ENCODE peak calls at places on chromosomes 5 and 9, in nine cellular contexts. O is right lobe of liver; P is Panc1; G is lung; R is body of pancreas; L is upper lobe of left lung; M is CD8-positive, alpha-beta T cell; Q is heart left ventricle; H is naive thymus-derived CD4-positive, alpha-beta T cell. E is an unnamed sample. For H3K4me1, the result is how much of the 10 kb centered on the place peaks cover.

GRCh38 chr5:60503771-60504170 is 196.2 kb downstream of the DEPDC1B start:
- ATAC-seq in O (no peak), P (no peak), G (no peak), R (no peak), L (no peak), M (no peak), Q (no peak), H (no peak), E (no peak)

GRCh38 chr9:91567642-91568274 is 144.1 kb upstream of the NFIL3 start:
- ATAC-seq in O (peak), P (no peak), G (no peak), R (no peak), L (no peak), M (no peak), Q (no peak), H (no peak), E (no peak)

GRCh38 chr5:80268916-80269315 is 13.1 kb upstream of the SERINC5 start:
- ATAC-seq in O (no peak), P (no peak), G (no peak), R (no peak), L (no peak), M (peak), Q (no peak), H (peak), E (no peak)

GRCh38 chr9:136577941-136578619 is 32.2 kb upstream of the NOTCH1 start:
- ATAC-seq in O (no peak), P (peak), G (no peak), R (no peak), L (no peak), M (no peak), Q (no peak), H (peak), E (no peak)

GRCh38 chr5:10499776-10500175 is 58.1 kb downstream of the ROPN1L start:
- ATAC-seq in O (no peak), P (no peak), G (no peak), R (no peak), L (no peak), M (no peak), Q (no peak), H (no peak), E (no peak)

GRCh38 chr9:12708562-12709298 is 15.5 kb downstream of the TYRP1 start:
- ATAC-seq in O (peak), P (no peak), G (no peak), R (no peak), L (no peak), M (no peak), Q (no peak), H (no peak), E (no peak)

GRCh38 chr9:72128526-72128925 is 20.7 kb upstream of the GDA start:
- ATAC-seq in O (no peak), P (no peak), G (no peak), R (no peak), L (no peak), M (no peak), Q (no peak), H (no peak), E (no peak)

GRCh38 chr9:129146441-129146933 is 31.6 kb downstream of the IER5L start:
- ATAC-seq in O (no peak), P (no peak), G (no peak), R (no peak), L (peak), M (no peak), Q (no peak), H (no peak), E (peak)

GRCh38 chr5:137566118-137566541 is 67.0 kb upstream of the SPOCK1 start:
- ATAC-seq in O (no peak), P (no peak), G (no peak), R (peak), L (no peak), M (no peak), Q (no peak), H (no peak), E (no peak)

GRCh38 chr5:132363431-132364112 is 5.9 kb upstream of the SLC22A5 start:
- ATAC-seq in O (peak), P (peak), G (no peak), R (no peak), L (peak), M (no peak), Q (peak), H (no peak), E (peak)

GRCh38 chr5:40823459-40823858 is 11.6 kb downstream of the RPL37 start:
- ATAC-seq in O (peak), P (peak), G (no peak), R (no peak), L (no peak), M (no peak), Q (no peak), H (peak), E (no peak)

GRCh38 chr5:125377151-125377550 is 630.7 kb upstream of the ZNF608 start:
- ATAC-seq in O (no peak), P (no peak), G (no peak), R (no peak), L (no peak), M (no peak), Q (no peak), H (no peak), E (no peak)

GRCh38 chr9:95574176-95574575 is 57.4 kb upstream of the PTCH1 start:
- ATAC-seq in O (no peak), P (no peak), G (no peak), R (no peak), L (no peak), M (no peak), Q (no peak), H (no peak), E (no peak)

GRCh38 chr5:98109561-98110006 is 663.9 kb upstream of the RGMB start:
- ATAC-seq in O (no peak), P (no peak), G (no peak), R (no peak), L (peak), M (no peak), Q (no peak), H (no peak), E (no peak)

GRCh38 chr5:150346592-150346991 is 10.9 kb upstream of the TCOF1 start:
- ATAC-seq in O (no peak), P (no peak), G (no peak), R (no peak), L (no peak), M (no peak), Q (no peak), H (no peak), E (no peak)

GRCh38 chr9:28212979-28213378 is 639.7 kb upstream of the C9orf72 start:
- ATAC-seq in O (peak), P (peak), G (peak), R (no peak), L (peak), M (no peak), Q (no peak), H (no peak), E (peak)

GRCh38 chr5:15791274-15791673 is 291.3 kb downstream of the FBXL7 start:
- ATAC-seq in O (no peak), P (no peak), G (no peak), R (no peak), L (no peak), M (no peak), Q (no peak), H (no peak), E (no peak)

GRCh38 chr5:136311999-136312398 is 53.3 kb downstream of the TRPC7 start:
- ATAC-seq in O (no peak), P (no peak), G (no peak), R (no peak), L (no peak), M (no peak), Q (no peak), H (no peak), E (no peak)

GRCh38 chr5:94481059-94481458 is 137.3 kb downstream of the KIAA0825 start:
- ATAC-seq in O (no peak), P (no peak), G (no peak), R (no peak), L (no peak), M (no peak), Q (no peak), H (no peak), E (no peak)

GRCh38 chr5:35230043-35230611 is at the start of gene PRLR:
- ATAC-seq in O (peak), P (peak), G (peak), R (peak), L (peak), M (no peak), Q (peak), H (peak), E (peak)

GRCh38 chr9:135123735-135124134 is 36.3 kb downstream of the OLFM1 start:
- ATAC-seq in O (no peak), P (no peak), G (no peak), R (peak), L (no peak), M (no peak), Q (peak), H (no peak), E (peak)

GRCh38 chr5:166111021-166111420 is 2180.4 kb upstream of the WWC1 start:
- ATAC-seq in O (no peak), P (no peak), G (no peak), R (no peak), L (no peak), M (no peak), Q (no peak), H (no peak), E (no peak)

GRCh38 chr9:81292056-81292805 is 397.1 kb downstream of the TLE1 start:
- ATAC-seq in O (no peak), P (no peak), G (no peak), R (no peak), L (no peak), M (no peak), Q (no peak), H (no peak), E (no peak)

GRCh38 chr9:7534211-7534935 is 265.2 kb downstream of the DMAC1 start:
- ATAC-seq in O (no peak), P (no peak), G (no peak), R (no peak), L (no peak), M (no peak), Q (no peak), H (no peak), E (no peak)

GRCh38 chr9:131399972-131400371 is 6.1 kb downstream of the PRRC2B start:
- ATAC-seq in O (no peak), P (no peak), G (no peak), R (no peak), L (no peak), M (no peak), Q (no peak), H (no peak), E (no peak)

GRCh38 chr9:131396626-131397025 is 2.7 kb downstream of the PRRC2B start:
- ATAC-seq in O (no peak), P (no peak), G (no peak), R (no peak), L (no peak), M (no peak), Q (no peak), H (no peak), E (no peak)

GRCh38 chr9:131395745-131396479 is 2.0 kb downstream of the PRRC2B start:
- ATAC-seq in O (no peak), P (no peak), G (no peak), R (no peak), L (no peak), M (no peak), Q (no peak), H (no peak), E (no peak)

GRCh38 chr9:131397100-131397790 is 3.4 kb downstream of the PRRC2B start:
- ATAC-seq in O (no peak), P (no peak), G (no peak), R (no peak), L (no peak), M (no peak), Q (no peak), H (no peak), E (no peak)

DNA sequence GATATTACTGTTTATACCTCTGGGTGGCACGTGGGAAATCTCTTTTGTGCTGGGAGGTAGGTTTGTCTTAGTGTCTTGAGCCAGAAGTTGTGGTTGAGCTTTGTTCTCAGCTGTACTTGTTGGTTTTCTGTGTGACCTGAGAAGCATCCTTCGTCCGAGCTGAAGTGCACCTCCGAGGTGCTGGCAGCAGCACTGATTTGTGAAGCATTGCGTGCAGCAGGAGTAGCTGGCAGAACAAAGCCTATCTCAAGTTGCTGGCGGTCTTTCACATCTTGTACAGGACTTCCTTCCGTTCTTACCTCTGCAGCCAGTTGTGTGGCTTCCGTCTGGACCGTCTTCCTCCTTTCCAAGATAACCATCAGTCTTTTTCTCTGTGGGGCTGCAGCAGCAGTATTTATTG is 4.3 kb downstream of the PRRC2B start:
- ATAC-seq in O (no peak), P (no peak), G (no peak), R (no peak), L (no peak), M (peak), Q (no peak), H (peak), E (no peak)
- H3K4me1 ChIP-seq in O (half or more), P (under half), G (under half), R (half or more), L (half or more), M (half or more), Q (half or more), H (half or more), E (under half)

DNA sequence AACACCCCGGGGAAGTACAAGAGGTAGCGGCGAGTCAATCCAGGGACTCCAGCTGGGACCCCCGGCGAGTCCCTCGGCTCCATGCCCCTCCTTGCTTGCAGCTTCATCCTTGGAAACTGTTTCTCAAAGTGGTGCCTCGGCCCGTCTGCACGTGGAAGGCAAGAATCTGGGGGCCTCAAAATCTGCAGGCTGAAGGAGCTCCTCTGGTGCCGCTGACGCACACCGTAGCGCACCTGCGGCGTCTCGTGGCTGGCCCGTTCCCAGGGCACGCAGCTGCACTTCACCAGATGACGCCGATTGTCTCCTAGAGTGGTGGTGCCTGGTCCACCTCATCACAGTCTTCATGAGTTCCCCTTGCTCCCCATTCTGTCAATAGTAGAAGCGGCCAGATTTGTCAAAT is 38.5 kb downstream of the GTF3C4 start:
- ATAC-seq in O (no peak), P (no peak), G (no peak), R (no peak), L (no peak), M (no peak), Q (no peak), H (no peak), E (no peak)
- H3K4me1 ChIP-seq in O (under half), P (under half), G (under half), R (under half), L (under half), M (under half), Q (under half), H (under half), E (under half)

DNA sequence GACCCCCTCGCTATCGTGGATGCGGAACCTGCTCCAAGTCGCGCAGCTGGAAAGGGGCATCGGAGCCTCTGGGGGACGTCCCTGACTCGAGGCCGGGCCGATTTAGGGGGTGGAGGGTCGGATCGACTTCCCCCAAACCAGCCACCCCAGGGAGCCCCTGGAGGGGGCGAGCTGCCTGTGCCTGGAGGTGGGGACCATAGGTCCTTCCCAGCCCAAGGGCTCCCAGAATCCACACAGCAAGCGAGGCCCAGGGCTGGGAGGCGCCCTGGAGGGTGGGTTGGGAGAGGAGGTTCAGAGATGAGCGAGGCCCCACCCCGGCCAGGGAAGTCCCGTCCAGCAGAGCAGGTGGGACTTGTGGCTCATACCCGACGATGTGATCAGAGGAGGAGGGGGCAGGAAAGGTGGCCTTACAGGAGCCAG is 147.6 kb downstream of the GAPVD1 start:
- ATAC-seq in O (no peak), P (peak), G (no peak), R (no peak), L (no peak), M (no peak), Q (no peak), H (no peak), E (no peak)
- H3K4me1 ChIP-seq in O (under half), P (under half), G (under half), R (under half), L (under half), M (under half), Q (under half), H (under half), E (under half)

GRCh38 chr9:113590389-113590788 is 126.9 kb downstream of the RGS3 start:
- ATAC-seq in O (no peak), P (no peak), G (no peak), R (no peak), L (no peak), M (no peak), Q (no peak), H (no peak), E (no peak)

GRCh38 chr9:113590991-113591898 is 127.7 kb downstream of the RGS3 start:
- ATAC-seq in O (peak), P (peak), G (peak), R (peak), L (peak), M (no peak), Q (no peak), H (peak), E (peak)

GRCh38 chr9:113589407-113589806 is 125.9 kb downstream of the RGS3 start:
- ATAC-seq in O (peak), P (no peak), G (no peak), R (no peak), L (no peak), M (no peak), Q (no peak), H (peak), E (no peak)

GRCh38 chr9:113588936-113589335 is 125.4 kb downstream of the RGS3 start:
- ATAC-seq in O (no peak), P (no peak), G (no peak), R (no peak), L (no peak), M (no peak), Q (no peak), H (no peak), E (no peak)

GRCh38 chr9:113589890-113590289 is 126.4 kb downstream of the RGS3 start:
- ATAC-seq in O (peak), P (no peak), G (no peak), R (no peak), L (no peak), M (no peak), Q (no peak), H (no peak), E (no peak)
- H3K4me1 ChIP-seq in O (under half), P (under half), G (under half), R (half or more), L (half or more), M (under half), Q (half or more), H (under half), E (under half)

DNA sequence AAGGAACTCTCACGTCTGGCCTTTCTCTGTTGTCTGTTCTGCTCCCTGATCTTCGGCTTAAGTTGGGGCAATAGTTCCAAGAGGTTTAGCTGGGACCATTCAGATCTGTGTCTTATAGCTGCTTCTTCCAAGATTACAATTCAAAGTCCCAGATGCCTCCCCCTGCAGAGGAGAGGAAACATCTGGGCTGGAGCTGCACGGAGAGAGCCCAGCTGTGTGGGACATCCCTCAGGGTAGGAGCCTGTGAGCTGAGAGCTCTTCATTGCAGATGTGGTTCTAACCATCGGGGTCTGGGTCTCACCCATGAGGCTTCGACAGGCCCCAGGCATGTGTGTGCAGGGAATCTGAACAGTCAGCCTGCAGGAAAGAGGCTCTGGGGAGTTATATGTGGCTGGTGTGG is 9.0 kb upstream of the PHF19 start:
- ATAC-seq in O (no peak), P (no peak), G (no peak), R (no peak), L (peak), M (no peak), Q (peak), H (no peak), E (peak)
- H3K4me1 ChIP-seq in O (under half), P (under half), G (under half), R (under half), L (under half), M (half or more), Q (under half), H (under half), E (under half)

GRCh38 chr9:14692536-14692917 is 705 bp downstream of the ZDHHC21 start:
- ATAC-seq in O (peak), P (no peak), G (no peak), R (peak), L (no peak), M (no peak), Q (no peak), H (no peak), E (no peak)
- H3K4me1 ChIP-seq in O (under half), P (under half), G (under half), R (under half), L (under half), M (under half), Q (under half), H (under half), E (under half)

DNA sequence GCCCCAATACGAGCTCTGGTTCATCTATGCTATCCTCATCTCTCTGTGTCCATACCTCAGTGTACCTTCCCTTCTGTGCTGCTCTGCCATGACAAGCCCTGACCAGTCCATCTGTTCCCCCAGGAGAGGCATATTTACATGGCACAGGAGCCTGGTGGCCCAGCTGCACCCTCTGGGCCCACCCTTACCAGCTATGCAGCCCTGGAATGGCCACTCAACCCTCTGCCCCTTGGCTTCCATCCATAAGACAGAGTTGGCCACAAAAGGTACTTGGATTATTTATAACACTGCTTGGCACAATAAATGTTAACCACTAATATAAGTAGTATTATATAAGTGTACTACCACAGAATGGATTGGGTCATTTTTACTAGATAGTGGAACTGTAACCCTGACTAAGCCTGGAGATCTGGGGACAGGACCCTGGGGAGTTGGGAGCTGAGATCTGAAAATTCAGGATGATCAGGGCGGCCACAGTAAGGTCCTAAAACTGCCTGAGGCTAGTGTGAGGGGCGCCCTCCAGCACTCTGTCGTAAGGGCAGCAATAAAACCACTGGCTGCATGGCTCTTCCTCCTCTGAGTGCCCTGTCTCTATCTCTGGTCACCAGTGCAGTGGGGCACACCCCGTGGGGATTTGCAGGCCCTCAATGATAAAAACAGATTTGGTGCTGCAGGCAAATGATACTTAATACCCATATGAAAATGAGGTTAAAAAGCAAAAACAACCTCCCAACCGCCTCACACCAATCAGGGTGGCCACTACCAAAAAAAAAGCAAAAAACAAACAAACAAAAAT is 65.8 kb downstream of the SEMA4D start:
- ATAC-seq in O (peak), P (no peak), G (no peak), R (no peak), L (peak), M (no peak), Q (no peak), H (no peak), E (no peak)
- H3K4me1 ChIP-seq in O (under half), P (under half), G (under half), R (under half), L (under half), M (half or more), Q (under half), H (half or more), E (under half)